ENCODE peak calls at places on chromosomes 2 and 18, in four cellular contexts. M, E, A and X are unnamed samples.

GRCh38 chr2:85665264-85665937 is 2.6 kb downstream of the SFTPB start:
- DNase-seq in E (no peak), A (no peak), M (no peak), X (no peak)

GRCh38 chr2:75654012-75654411 is 7.4 kb downstream of the MRPL19 start:
- DNase-seq in A (no peak), M (no peak), E (no peak), X (no peak)

GRCh38 chr18:59484796-59485328 is 125.8 kb upstream of the LMAN1 start:
- DNase-seq in A (no peak), M (no peak), E (no peak), X (no peak)

GRCh38 chr2:175062787-175063585 is 57.8 kb upstream of the CHN1 start:
- DNase-seq in E (no peak), A (no peak), M (no peak), X (no peak)

GRCh38 chr2:48169066-48169724 is 262.9 kb upstream of the FBXO11 start:
- DNase-seq in M (no peak), A (no peak), E (no peak), X (no peak)

GRCh38 chr2:230684222-230685164 is 28.1 kb upstream of the CAB39 start:
- DNase-seq in E (no peak), M (no peak), A (peak; percentile 46), X (no peak)

GRCh38 chr2:215828528-215829184 is 184.7 kb downstream of the MREG start:
- DNase-seq in A (peak; percentile 39), M (peak; percentile 41), E (peak; percentile 3), X (no peak)

GRCh38 chr2:222882484-222882928 is 21.7 kb downstream of the ACSL3 start:
- DNase-seq in M (no peak), A (no peak), E (no peak), X (no peak)

GRCh38 chr2:203751886-203752285 is 45.4 kb downstream of the CD28 start:
- DNase-seq in A (no peak), M (no peak), E (no peak), X (no peak)

GRCh38 chr2:54573532-54573915 is 117.4 kb downstream of the SPTBN1 start:
- DNase-seq in E (no peak), A (no peak), M (no peak), X (no peak)

GRCh38 chr18:33577688-33578370 is at the start of gene ASXL3:
- DNase-seq in E (no peak), A (peak; percentile 65), M (peak; percentile 28), X (peak; percentile 61)

GRCh38 chr2:178317807-178318206 is 123.5 kb downstream of the OSBPL6 start:
- DNase-seq in M (no peak), E (no peak), A (peak; percentile 10), X (no peak)

GRCh38 chr2:130241041-130241707 is 42.9 kb upstream of the TUBA3E start:
- DNase-seq in M (no peak), E (no peak), A (peak; percentile 90), X (no peak)

GRCh38 chr2:240791821-240792657 is 28.0 kb downstream of the KIF1A start:
- DNase-seq in E (no peak), A (no peak), M (no peak), X (no peak)

GRCh38 chr2:45578056-45578843 is 32.8 kb downstream of the SRBD1 start:
- DNase-seq in M (no peak), E (no peak), A (peak; percentile 13), X (no peak)

GRCh38 chr18:11872479-11873136 is 21.4 kb downstream of the CHMP1B start:
- DNase-seq in M (peak; percentile 64), E (no peak), A (peak; percentile 80), X (peak; percentile 41)

GRCh38 chr2:95008311-95008710 is 17.2 kb upstream of the MAL start:
- DNase-seq in E (no peak), M (no peak), A (no peak), X (no peak)

GRCh38 chr2:42191285-42192009 is 22.3 kb downstream of the EML4 start:
- DNase-seq in A (peak; percentile 87), M (no peak), E (no peak), X (no peak)

GRCh38 chr2:120390381-120391055 is 44.6 kb downstream of the INHBB start:
- DNase-seq in A (no peak), M (no peak), E (no peak), X (no peak)

GRCh38 chr2:17620841-17621240 is 80.3 kb downstream of the VSNL1 start:
- DNase-seq in E (no peak), A (no peak), M (no peak), X (no peak)

GRCh38 chr2:121076885-121077549 is 208.0 kb downstream of the TFCP2L1 start:
- DNase-seq in A (peak; percentile 61), E (peak; percentile 46), M (peak; percentile 46), X (peak; percentile 34)

GRCh38 chr2:55418512-55419235 is 982 bp downstream of the CCDC88A start:
- DNase-seq in M (no peak), E (no peak), A (peak; percentile 6), X (no peak)

GRCh38 chr2:2147024-2147900 is 183.8 kb downstream of the MYT1L start:
- DNase-seq in E (no peak), M (no peak), A (no peak), X (no peak)

GRCh38 chr2:46967990-46968647 is 52.5 kb upstream of the MCFD2 start:
- DNase-seq in E (no peak), M (peak; percentile 74), A (peak; percentile 96), X (peak; percentile 61)

DNA sequence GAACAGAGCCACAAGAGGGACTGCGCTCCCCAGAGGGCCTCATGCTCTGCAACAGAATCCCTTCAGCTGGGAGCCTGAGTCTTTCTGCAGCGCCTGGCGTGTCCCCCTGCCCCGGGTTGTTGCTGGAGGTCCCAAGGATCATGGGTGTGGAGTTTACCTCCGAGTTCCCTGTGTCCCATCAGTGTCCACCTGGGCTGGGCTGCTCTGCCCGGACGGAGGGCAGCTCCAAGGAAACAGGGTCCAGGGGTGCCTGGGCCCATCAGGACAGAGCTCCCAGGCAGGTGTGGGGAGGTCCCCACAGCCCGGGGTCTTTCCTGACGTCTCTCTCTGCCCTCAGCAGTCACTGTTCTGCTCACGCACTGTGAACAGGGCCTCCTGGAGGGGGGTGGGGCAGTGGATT is 63.5 kb downstream of the EMILIN2 start:
- DNase-seq in M (no peak), A (no peak), E (no peak), X (no peak)
- H3K36me3 ChIP-seq in M (peaks cover 8% of the 10 kb centered on the region), A (peaks cover 3% of the 10 kb centered on the region), E (peaks cover 4% of the 10 kb centered on the region), X (no peaks in the 10 kb centered on the region)

DNA sequence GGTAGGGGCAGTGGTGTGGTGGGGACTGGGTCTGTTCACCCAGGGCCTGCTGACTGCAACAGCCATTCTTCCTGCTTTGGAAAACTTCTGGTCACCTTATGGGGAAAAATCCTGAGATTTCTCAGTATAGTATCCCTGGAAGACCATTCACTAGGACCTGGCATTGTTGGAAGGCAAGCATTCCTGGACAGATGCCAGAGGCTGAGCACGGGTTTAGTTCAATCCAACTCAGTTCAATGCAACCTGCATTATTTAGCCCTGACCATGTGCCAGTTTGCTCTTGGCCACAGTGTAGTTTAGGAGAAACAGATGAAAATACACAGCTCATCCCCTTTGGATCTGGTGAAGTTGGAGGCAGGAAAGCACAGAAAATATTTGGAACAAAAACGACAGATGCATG is 95.9 kb downstream of the LPIN1 start:
- DNase-seq in E (no peak), M (no peak), A (no peak), X (no peak)
- H3K36me3 ChIP-seq in E (no peaks in the 10 kb centered on the region), M (no peaks in the 10 kb centered on the region), A (no peaks in the 10 kb centered on the region), X (no peaks in the 10 kb centered on the region)

GRCh38 chr2:9466147-9466683 is 8.1 kb upstream of the IAH1 start:
- DNase-seq in A (no peak), E (no peak), M (no peak), X (no peak)
- H3K36me3 ChIP-seq in A (peaks cover 8% of the 10 kb centered on the region), E (no peaks in the 10 kb centered on the region), M (no peaks in the 10 kb centered on the region), X (no peaks in the 10 kb centered on the region)

GRCh38 chr2:233690444-233690843 is 2.2 kb upstream of the UGT1A6 start:
- DNase-seq in E (no peak), M (no peak), A (no peak), X (no peak)

GRCh38 chr2:233689498-233689897 is 3.2 kb upstream of the UGT1A6 start:
- DNase-seq in M (no peak), A (no peak), E (no peak), X (no peak)

GRCh38 chr2:233691443-233692433 is 952 bp upstream of the UGT1A6 start:
- DNase-seq in M (no peak), A (peak; percentile 55), E (no peak), X (no peak)

GRCh38 chr2:233693963-233694362 is 1.3 kb downstream of the UGT1A6 start:
- DNase-seq in E (no peak), A (no peak), M (no peak), X (no peak)

DNA sequence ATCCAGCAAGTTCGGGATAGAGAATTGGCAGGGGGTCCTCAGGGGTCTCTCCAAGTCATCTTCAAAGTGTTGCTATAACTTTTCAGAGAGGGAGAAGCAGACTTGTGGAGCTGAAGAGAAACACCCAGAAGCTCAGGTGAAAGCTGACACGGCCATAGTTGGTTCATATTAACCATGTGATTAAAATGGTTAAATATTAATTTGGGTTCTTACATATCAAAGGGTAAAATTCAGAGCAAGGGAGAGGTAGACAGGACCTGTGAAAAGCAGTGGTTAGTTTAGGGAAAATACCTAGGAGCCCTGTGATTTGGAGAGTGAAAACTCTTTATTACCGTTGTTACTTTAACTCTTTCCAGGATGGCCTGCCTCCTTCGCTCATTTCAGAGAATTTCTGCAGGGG is at the start of gene UGT1A6:
- DNase-seq in M (no peak), A (peak; percentile 56), E (no peak), X (no peak)
- H3K36me3 ChIP-seq in M (no peaks in the 10 kb centered on the region), A (no peaks in the 10 kb centered on the region), E (no peaks in the 10 kb centered on the region), X (no peaks in the 10 kb centered on the region)

GRCh38 chr2:112660138-112660537 is 14.4 kb downstream of the SLC20A1 start:
- DNase-seq in A (no peak), E (no peak), M (no peak), X (no peak)

GRCh38 chr2:112658820-112659667 is 13.3 kb downstream of the SLC20A1 start:
- DNase-seq in M (no peak), E (no peak), A (no peak), X (no peak)

GRCh38 chr2:112662702-112663101 is 17.0 kb downstream of the SLC20A1 start:
- DNase-seq in M (no peak), E (no peak), A (no peak), X (no peak)

GRCh38 chr2:112664689-112665088 is 18.9 kb downstream of the SLC20A1 start:
- DNase-seq in E (no peak), M (no peak), A (no peak), X (no peak)

GRCh38 chr2:112661656-112662305 is 16.0 kb downstream of the SLC20A1 start:
- DNase-seq in A (no peak), M (no peak), E (no peak), X (no peak)
- H3K36me3 ChIP-seq in A (peaks cover 28% of the 10 kb centered on the region), M (peaks cover 63% of the 10 kb centered on the region), E (peaks cover 51% of the 10 kb centered on the region), X (no peaks in the 10 kb centered on the region)